ENCODE peak calls at places on chromosomes 11 and 22, in nine cellular contexts. F, W, N, P, B, O, U, L and D are unnamed samples. For H3K4me1, the result is how much of the 10 kb centered on the place peaks cover.

GRCh38 chr11:9980931-9981330 is 313.1 kb downstream of the SBF2 start:
- DNase-seq in L (no peak), F (no peak), O (no peak), P (no peak), W (no peak), U (no peak), B (no peak), N (no peak), D (no peak)

GRCh38 chr11:92960886-92961285 is 8.6 kb upstream of the MTNR1B start:
- DNase-seq in L (no peak), N (no peak), B (no peak), U (no peak), P (no peak), W (no peak), O (no peak), F (no peak), D (no peak)

GRCh38 chr11:8501838-8502237 is 92.2 kb downstream of the STK33 start:
- DNase-seq in U (no peak), O (no peak), W (no peak), F (no peak), B (no peak), L (no peak), P (no peak), N (no peak), D (no peak)

GRCh38 chr11:128412847-128413791 is 174.2 kb downstream of the ETS1 start:
- DNase-seq in N (no peak), U (no peak), F (no peak), L (no peak), P (no peak), O (no peak), B (no peak), W (no peak), D (no peak)

GRCh38 chr11:100827934-100828661 is 141.0 kb downstream of the ARHGAP42 start:
- DNase-seq in P (no peak), B (no peak), F (peak), U (no peak), L (no peak), W (peak), O (no peak), N (peak), D (no peak)

GRCh38 chr11:72292106-72292790 is 48.3 kb upstream of the PHOX2A start:
- DNase-seq in N (no peak), F (no peak), B (peak), P (no peak), W (no peak), L (no peak), U (peak), O (no peak), D (no peak)

GRCh38 chr11:2385156-2386151 is 8.3 kb downstream of the CD81 start:
- DNase-seq in F (no peak), U (no peak), B (no peak), N (no peak), P (no peak), L (no peak), W (no peak), O (no peak), D (peak)

GRCh38 chr11:14267861-14268635 is 90.9 kb downstream of the RRAS2 start:
- DNase-seq in O (no peak), F (no peak), U (peak), P (no peak), B (no peak), W (no peak), N (no peak), L (no peak), D (peak)

GRCh38 chr22:20118572-20119020 is 1.6 kb upstream of the TRMT2A start:
- DNase-seq in L (no peak), W (no peak), O (no peak), U (no peak), F (no peak), N (no peak), B (no peak), P (no peak), D (peak)

GRCh38 chr22:27412866-27413445 is 388.6 kb downstream of the MN1 start:
- DNase-seq in N (no peak), L (no peak), F (no peak), O (no peak), W (no peak), P (no peak), B (no peak), U (no peak), D (peak)

GRCh38 chr11:86172894-86173293 is 71.7 kb upstream of the EED start:
- DNase-seq in L (no peak), O (no peak), F (no peak), B (no peak), N (peak), P (no peak), W (no peak), U (no peak), D (no peak)

GRCh38 chr11:28343304-28344233 is 235.4 kb downstream of the METTL15 start:
- DNase-seq in U (no peak), B (peak), O (no peak), F (peak), L (no peak), N (peak), P (no peak), W (peak), D (no peak)

GRCh38 chr11:116110356-116110755 is 606.1 kb upstream of the CADM1 start:
- DNase-seq in W (no peak), P (no peak), N (no peak), B (no peak), O (no peak), F (no peak), U (no peak), L (no peak), D (no peak)

GRCh38 chr11:65496304-65497140 is 2.3 kb upstream of the MALAT1 start:
- DNase-seq in P (no peak), L (peak), U (no peak), F (no peak), N (peak), O (no peak), W (no peak), B (no peak), D (no peak)

GRCh38 chr22:21816787-21817496 is 50.5 kb downstream of the MAPK1 start:
- DNase-seq in F (no peak), U (no peak), P (no peak), N (peak), W (no peak), B (no peak), L (no peak), O (no peak), D (no peak)

GRCh38 chr11:111539426-111540113 is 950 bp upstream of the LAYN start:
- DNase-seq in N (no peak), F (no peak), O (no peak), B (no peak), U (no peak), L (no peak), W (no peak), P (no peak), D (no peak)

GRCh38 chr11:61636676-61637075 is 43.5 kb upstream of the DAGLA start:
- DNase-seq in F (no peak), U (no peak), L (no peak), W (no peak), N (no peak), P (no peak), O (no peak), B (no peak), D (no peak)

GRCh38 chr11:12275818-12276217 is 101.6 kb upstream of the PARVA start:
- DNase-seq in B (no peak), N (no peak), O (no peak), W (no peak), P (no peak), F (no peak), U (no peak), L (peak), D (no peak)

GRCh38 chr11:12273618-12273995 is 103.8 kb upstream of the PARVA start:
- DNase-seq in P (no peak), B (no peak), O (no peak), F (no peak), N (no peak), U (no peak), W (no peak), L (peak), D (no peak)

GRCh38 chr11:12272821-12273617 is 104.4 kb upstream of the PARVA start:
- DNase-seq in F (no peak), L (peak), W (no peak), U (no peak), N (no peak), B (no peak), P (no peak), O (no peak), D (no peak)

GRCh38 chr11:12274056-12274455 is 103.3 kb upstream of the PARVA start:
- DNase-seq in P (no peak), N (no peak), L (peak), W (no peak), F (no peak), B (no peak), O (no peak), U (no peak), D (no peak)

GRCh38 chr11:12274558-12275197 is 102.7 kb upstream of the PARVA start:
- DNase-seq in P (no peak), O (no peak), B (no peak), F (no peak), L (peak), U (no peak), W (no peak), N (no peak), D (no peak)
- TF ChIP-seq POLR2AphosphoS5 in P (no peak), O (no peak), B (no peak), F (no peak), L (no peak), U (no peak), W (no peak), N (no peak), D (no peak)

GRCh38 chr22:35510951-35511350 is 29.7 kb upstream of the RASD2 start:
- DNase-seq in P (no peak), B (no peak), O (no peak), N (no peak), U (no peak), L (no peak), W (no peak), F (no peak), D (no peak)
- TF ChIP-seq CTCF in P (no peak), B (no peak), O (no peak), N (no peak), U (no peak), L (no peak), W (no peak), F (no peak), D (no peak)

GRCh38 chr11:4065601-4066377 is 28.8 kb upstream of the RRM1 start:
- DNase-seq in B (no peak), U (no peak), L (no peak), W (no peak), P (no peak), N (no peak), O (no peak), F (peak), D (no peak)

GRCh38 chr11:4061700-4062099 is 32.9 kb upstream of the RRM1 start:
- DNase-seq in P (no peak), F (no peak), B (no peak), W (no peak), U (no peak), O (no peak), L (no peak), N (no peak), D (no peak)

GRCh38 chr11:4065086-4065485 is 29.5 kb upstream of the RRM1 start:
- DNase-seq in U (no peak), W (no peak), L (no peak), P (no peak), B (no peak), N (no peak), F (no peak), O (no peak), D (no peak)

GRCh38 chr11:4064278-4064955 is 30.2 kb upstream of the RRM1 start:
- DNase-seq in N (no peak), L (no peak), W (no peak), F (no peak), O (no peak), B (no peak), P (no peak), U (no peak), D (no peak)

GRCh38 chr11:4063348-4063747 is 31.3 kb upstream of the RRM1 start:
- DNase-seq in N (no peak), O (no peak), F (no peak), L (no peak), U (no peak), P (no peak), B (no peak), W (no peak), D (no peak)
- H3K4me1 ChIP-seq in N (under half), O (under half), F (under half), L (under half), U (under half), P (under half), B (under half), W (under half), D (under half)

DNA sequence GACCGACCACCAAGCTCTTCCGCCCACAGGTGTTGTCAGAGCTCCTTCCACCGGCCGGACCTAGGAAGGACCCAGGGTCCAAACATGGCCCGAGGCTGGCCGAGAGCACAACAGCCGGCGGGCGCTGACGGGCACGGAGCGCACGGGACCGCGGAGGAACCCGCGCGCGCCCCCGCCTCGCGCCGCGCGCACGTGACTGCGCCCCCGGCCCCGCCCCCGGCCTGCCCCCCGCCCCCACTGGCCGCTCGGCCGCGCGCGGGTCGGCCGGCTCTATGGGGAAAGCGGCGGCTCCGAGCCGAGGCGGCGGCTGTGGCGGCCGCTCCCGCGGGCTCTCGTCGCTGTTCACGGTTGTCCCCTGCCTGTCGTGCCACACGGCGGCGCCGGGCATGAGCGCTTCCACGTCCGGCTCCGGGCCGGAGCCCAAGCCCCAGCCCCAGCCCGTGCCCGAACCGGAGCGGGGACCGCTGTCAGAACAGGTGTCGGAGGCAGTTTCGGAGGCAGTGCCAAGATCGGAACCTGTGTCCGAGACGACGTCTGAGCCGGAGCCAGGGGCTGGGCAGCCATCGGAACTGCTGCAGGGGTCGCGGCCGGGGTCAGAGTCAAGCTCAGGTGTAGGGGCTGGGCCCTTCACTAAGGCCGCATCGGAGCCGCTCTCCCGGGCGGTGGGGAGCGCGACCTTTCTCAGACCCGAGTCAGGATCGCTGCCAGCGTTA is at the start of gene OSBP2:
- DNase-seq in N (peak), L (peak), P (peak), B (peak), U (peak), F (peak), W (no peak), O (peak), D (peak)
- TF ChIP-seq POLR2AphosphoS5 in N (no peak), L (no peak), P (no peak), B (no peak), U (no peak), F (no peak), W (peak), O (no peak), D (peak)

DNA sequence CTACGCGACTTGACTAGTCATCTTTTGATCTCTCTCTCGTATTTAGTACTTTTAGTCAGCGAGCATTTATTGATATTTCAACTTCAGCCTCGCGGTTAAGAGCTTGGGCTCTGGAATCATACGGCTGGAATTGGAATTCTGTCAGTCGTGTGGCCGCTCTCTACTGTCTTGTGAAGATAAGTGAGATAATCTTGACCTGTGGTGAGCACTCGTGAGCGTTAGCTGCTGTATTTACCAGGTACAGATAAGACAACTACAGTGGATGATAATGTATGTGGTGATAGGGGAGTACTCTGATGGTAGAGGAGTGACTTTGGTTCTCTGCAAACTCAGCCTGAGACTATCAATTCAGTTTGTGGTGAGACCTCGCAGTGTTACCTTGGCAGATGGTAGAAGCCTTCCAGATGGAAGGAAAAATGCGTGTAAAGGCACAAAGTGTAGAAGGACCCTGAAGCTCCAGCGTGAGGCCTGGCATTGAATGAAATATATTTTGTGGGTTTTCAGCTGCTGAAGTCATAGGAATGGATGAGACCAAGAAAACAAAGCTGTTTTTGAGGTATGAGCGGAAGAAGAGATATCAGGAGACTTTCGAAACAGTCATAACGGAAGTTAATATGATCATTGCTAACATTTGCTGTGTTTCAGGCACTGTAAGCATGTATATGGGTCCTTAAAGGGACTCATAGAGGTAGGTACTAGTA is 732 bp downstream of the ATM start:
- DNase-seq in O (no peak), P (no peak), L (no peak), W (no peak), N (no peak), F (no peak), B (no peak), U (no peak), D (no peak)
- TF ChIP-seq CTCF in O (no peak), P (no peak), L (no peak), W (no peak), N (no peak), F (no peak), B (no peak), U (no peak), D (no peak)